ENCODE peak calls at places on chromosome X, in six cellular contexts. M is activated CD8-positive, alpha-beta memory T cell treated with anti-CD3 and anti-CD28 coated beads for 48 hours; A is EH; N is gastrocnemius medialis; S is MV-4-11; W is retina. E is an unnamed sample.

GRCh38 chrX:38595801-38596200 is 34.5 kb downstream of the TSPAN7 start:
- DNase-seq in M (no peak), A (no peak), N (no peak), S (no peak), W (no peak), E (peak)

GRCh38 chrX:131729295-131729694 is 185.4 kb downstream of the OR13H1 start:
- DNase-seq in M (no peak), A (no peak), N (no peak), S (no peak), W (peak), E (no peak)

GRCh38 chrX:70664726-70665125 is 220.1 kb downstream of the DLG3 start:
- DNase-seq in M (no peak), A (peak), N (no peak), S (peak), W (peak), E (peak)

GRCh38 chrX:22078117-22078516 is 46.0 kb downstream of the PHEX start:
- DNase-seq in M (no peak), A (peak), N (no peak), S (no peak), W (no peak), E (no peak)

GRCh38 chrX:39196192-39197102 is 395.2 kb downstream of the MID1IP1 start:
- DNase-seq in M (no peak), A (peak), N (peak), S (peak), W (no peak), E (peak)

GRCh38 chrX:123424546-123424945 is 240.5 kb downstream of the GRIA3 start:
- DNase-seq in M (no peak), A (peak), N (no peak), S (no peak), W (no peak), E (peak)

GRCh38 chrX:72714471-72714916 is 388 bp upstream of the PHKA1 start:
- DNase-seq in M (no peak), A (peak), N (peak), S (no peak), W (peak), E (peak)

GRCh38 chrX:48899078-48899410 is 1.3 kb downstream of the PQBP1 start:
- DNase-seq in M (no peak), A (no peak), N (no peak), S (no peak), W (no peak), E (no peak)

GRCh38 chrX:45274576-45274975 is 73.9 kb upstream of the DIPK2B start:
- DNase-seq in M (no peak), A (no peak), N (no peak), S (no peak), W (no peak), E (no peak)

GRCh38 chrX:2576793-2577192 is 76.0 kb upstream of the DHRSX start:
- DNase-seq in M (no peak), A (peak), N (no peak), S (no peak), W (no peak), E (no peak)

GRCh38 chrX:327660-328126 is 9.1 kb upstream of the GTPBP6 start:
- DNase-seq in M (no peak), A (no peak), N (no peak), S (no peak), W (no peak), E (no peak)